ENCODE peak calls at places on chromosomes 12 and 14, in eight cellular contexts. X is GM12892, C is endothelial cell of umbilical vein, N is stomach, Q is ovary, A is prostate gland, P is HCT116, W is A549. F is an unnamed sample.

GRCh38 chr14:99728231-99728920 is 44.3 kb downstream of the CYP46A1 start:
- DNase-seq in X (no peak), C (no peak), N (peak), Q (peak), A (no peak), P (no peak), W (no peak), F (no peak)

GRCh38 chr12:60849723-60850122 is 1253.9 kb downstream of the SLC16A7 start:
- DNase-seq in X (no peak), C (no peak), N (no peak), Q (no peak), A (no peak), P (no peak), W (no peak), F (no peak)

GRCh38 chr14:37447883-37448391 is 147.1 kb downstream of the FOXA1 start:
- DNase-seq in X (no peak), C (no peak), N (no peak), Q (no peak), A (no peak), P (no peak), W (no peak), F (no peak)

GRCh38 chr12:77724367-77724957 is 106.2 kb upstream of the NAV3 start:
- DNase-seq in X (no peak), C (peak), N (no peak), Q (no peak), A (no peak), P (peak), W (no peak), F (no peak)

GRCh38 chr14:36570065-36570464 is 12.3 kb downstream of the NKX2-8 start:
- DNase-seq in X (no peak), C (no peak), N (no peak), Q (no peak), A (no peak), P (no peak), W (no peak), F (no peak)

GRCh38 chr14:104723651-104724406 is at the start of gene ADSS1:
- DNase-seq in X (peak), C (peak), N (peak), Q (peak), A (peak), P (no peak), W (peak), F (no peak)

GRCh38 chr14:66643344-66643743 is 135.4 kb downstream of the GPHN start:
- DNase-seq in X (no peak), C (peak), N (no peak), Q (no peak), A (no peak), P (no peak), W (no peak), F (no peak)

GRCh38 chr12:94640134-94640928 is 10.0 kb downstream of the TMCC3 start:
- DNase-seq in X (peak), C (no peak), N (no peak), Q (no peak), A (no peak), P (no peak), W (no peak), F (no peak)

GRCh38 chr14:87522575-87522974 is 470.4 kb downstream of the GALC start:
- DNase-seq in X (no peak), C (no peak), N (no peak), Q (no peak), A (no peak), P (no peak), W (no peak), F (no peak)

GRCh38 chr12:26471560-26471959 is 276.2 kb downstream of the SSPN start:
- DNase-seq in X (peak), C (no peak), N (no peak), Q (no peak), A (no peak), P (no peak), W (no peak), F (no peak)

GRCh38 chr12:32183646-32184045 is 77.0 kb downstream of the BICD1 start:
- DNase-seq in X (no peak), C (peak), N (no peak), Q (no peak), A (no peak), P (no peak), W (no peak), F (no peak)

GRCh38 chr14:103897075-103897947 is 30.9 kb upstream of the TDRD9 start:
- DNase-seq in X (no peak), C (no peak), N (peak), Q (no peak), A (no peak), P (no peak), W (no peak), F (no peak)

GRCh38 chr14:95533391-95533821 is 1.4 kb upstream of the GLRX5 start:
- DNase-seq in X (no peak), C (peak), N (no peak), Q (no peak), A (no peak), P (no peak), W (no peak), F (no peak)

GRCh38 chr14:96940009-96940408 is 142.8 kb downstream of the VRK1 start:
- DNase-seq in X (no peak), C (no peak), N (no peak), Q (no peak), A (no peak), P (no peak), W (no peak), F (peak)

GRCh38 chr12:104737113-104737512 is 221.0 kb downstream of the SLC41A2 start:
- DNase-seq in X (no peak), C (no peak), N (no peak), Q (no peak), A (no peak), P (no peak), W (no peak), F (no peak)

GRCh38 chr14:94768141-94768520 is 1.8 kb downstream of the GSC start:
- DNase-seq in X (no peak), C (no peak), N (no peak), Q (no peak), A (no peak), P (no peak), W (no peak), F (no peak)

GRCh38 chr12:21438643-21439042 is 1.2 kb downstream of the PYROXD1 start:
- DNase-seq in X (no peak), C (no peak), N (no peak), Q (no peak), A (no peak), P (no peak), W (no peak), F (no peak)

GRCh38 chr14:76975865-76976622 is 52.5 kb downstream of the IRF2BPL start:
- DNase-seq in X (no peak), C (no peak), N (no peak), Q (no peak), A (no peak), P (no peak), W (no peak), F (no peak)

GRCh38 chr12:66653801-66654200 is 25.1 kb downstream of the GRIP1 start:
- DNase-seq in X (no peak), C (no peak), N (no peak), Q (no peak), A (no peak), P (no peak), W (no peak), F (no peak)

GRCh38 chr12:31353730-31354708 is 28.1 kb upstream of the SINHCAF start:
- DNase-seq in X (no peak), C (no peak), N (no peak), Q (no peak), A (peak), P (no peak), W (no peak), F (no peak)

GRCh38 chr12:63808631-63809030 is 28.9 kb downstream of the RXYLT1 start:
- DNase-seq in X (no peak), C (no peak), N (no peak), Q (no peak), A (no peak), P (no peak), W (no peak), F (no peak)

GRCh38 chr12:108609535-108610335 is 11.9 kb upstream of the TMEM119 start:
- DNase-seq in X (no peak), C (no peak), N (peak), Q (peak), A (no peak), P (no peak), W (no peak), F (no peak)

DNA sequence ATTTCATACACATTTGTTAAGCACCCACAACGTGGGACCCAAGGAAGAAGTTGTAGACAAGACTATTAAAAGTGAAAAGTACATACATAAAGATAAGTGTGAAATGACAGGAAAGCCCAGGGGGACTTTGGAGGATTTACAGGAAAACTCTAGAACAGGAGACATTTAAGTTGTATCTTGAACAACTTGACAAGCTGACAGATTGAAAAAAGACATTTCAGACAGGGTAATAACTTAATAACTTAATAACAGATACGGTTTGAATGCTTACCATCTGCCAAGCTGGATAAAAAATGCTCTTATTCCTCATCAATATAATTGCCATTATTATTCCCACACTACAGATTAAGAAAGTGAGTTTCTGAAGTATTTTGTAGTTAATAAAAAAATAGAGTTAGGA is 229.7 kb upstream of the SYT10 start:
- DNase-seq in X (no peak), C (no peak), N (no peak), Q (no peak), A (no peak), P (no peak), W (no peak), F (no peak)
- TF ChIP-seq POLR2A in X (no peak), C (no peak), N (no peak), Q (no peak), A (no peak), P (no peak), W (no peak), F (no peak)

GRCh38 chr14:52949711-52950409 is 990 bp downstream of the FERMT2 start:
- DNase-seq in X (no peak), C (peak), N (no peak), Q (no peak), A (peak), P (no peak), W (peak), F (peak)
- TF ChIP-seq POLR2A in X (no peak), C (no peak), N (no peak), Q (peak), A (no peak), P (no peak), W (no peak), F (no peak)

GRCh38 chr12:53492830-53493609 is 6.2 kb downstream of the MAP3K12 start:
- DNase-seq in X (peak), C (peak), N (peak), Q (peak), A (peak), P (peak), W (peak), F (peak)
- TF ChIP-seq POLR2A in X (peak), C (no peak), N (peak), Q (peak), A (peak), P (no peak), W (peak), F (no peak)

DNA sequence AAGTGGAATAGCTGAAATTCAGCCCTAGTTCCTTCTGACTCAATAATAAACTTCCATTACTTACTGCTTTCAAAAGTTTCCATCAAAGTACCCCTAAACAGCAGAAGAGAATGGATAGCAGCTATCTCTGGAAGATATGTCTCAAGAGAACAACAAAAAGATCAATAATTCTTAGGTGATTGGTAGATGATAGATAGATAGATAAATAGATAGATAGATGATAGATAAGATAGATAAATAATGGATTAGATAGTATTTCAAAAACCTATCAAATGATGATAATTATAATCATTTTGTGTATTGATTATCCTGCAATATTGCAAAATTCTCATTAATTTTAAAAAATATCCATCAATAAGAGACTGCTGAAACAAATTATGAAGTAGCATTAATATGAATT is 97.4 kb upstream of the CCND2 start:
- DNase-seq in X (no peak), C (no peak), N (no peak), Q (no peak), A (no peak), P (no peak), W (no peak), F (no peak)
- TF ChIP-seq POLR2A in X (no peak), C (no peak), N (no peak), Q (no peak), A (no peak), P (no peak), W (no peak), F (no peak)

GRCh38 chr12:118013283-118013682 is 3.2 kb upstream of the RFC5 start:
- DNase-seq in X (no peak), C (no peak), N (no peak), Q (no peak), A (no peak), P (no peak), W (no peak), F (no peak)

GRCh38 chr12:118017926-118018325 is 1.4 kb downstream of the RFC5 start:
- DNase-seq in X (no peak), C (no peak), N (no peak), Q (no peak), A (no peak), P (no peak), W (no peak), F (no peak)

GRCh38 chr12:118015944-118016343 is 559 bp upstream of the RFC5 start:
- DNase-seq in X (no peak), C (no peak), N (no peak), Q (no peak), A (no peak), P (no peak), W (no peak), F (no peak)

GRCh38 chr12:118015306-118015705 is 1.2 kb upstream of the RFC5 start:
- DNase-seq in X (no peak), C (no peak), N (no peak), Q (no peak), A (no peak), P (no peak), W (no peak), F (no peak)

GRCh38 chr12:118016424-118017264 is at the start of gene RFC5:
- DNase-seq in X (peak), C (peak), N (peak), Q (peak), A (peak), P (peak), W (peak), F (peak)
- TF ChIP-seq POLR2A in X (peak), C (peak), N (no peak), Q (no peak), A (peak), P (no peak), W (peak), F (peak)

GRCh38 chr14:89037065-89037464 is 212.6 kb downstream of the TTC8 start:
- DNase-seq in X (no peak), C (no peak), N (no peak), Q (no peak), A (no peak), P (no peak), W (no peak), F (no peak)
- TF ChIP-seq POLR2A in X (no peak), C (no peak), N (no peak), Q (no peak), A (no peak), P (no peak), W (no peak), F (no peak)

GRCh38 chr14:52949249-52949648 is 1.6 kb downstream of the FERMT2 start:
- DNase-seq in X (no peak), C (peak), N (no peak), Q (no peak), A (no peak), P (no peak), W (no peak), F (no peak)

GRCh38 chr14:52948836-52949235 is 2.0 kb downstream of the FERMT2 start:
- DNase-seq in X (no peak), C (no peak), N (no peak), Q (no peak), A (no peak), P (no peak), W (no peak), F (no peak)

GRCh38 chr14:52950898-52951729 is at the start of gene FERMT2:
- DNase-seq in X (peak), C (peak), N (peak), Q (peak), A (peak), P (peak), W (peak), F (peak)

GRCh38 chr14:52950410-52950897 is 396 bp downstream of the FERMT2 start:
- DNase-seq in X (no peak), C (peak), N (peak), Q (peak), A (peak), P (no peak), W (peak), F (peak)

DNA sequence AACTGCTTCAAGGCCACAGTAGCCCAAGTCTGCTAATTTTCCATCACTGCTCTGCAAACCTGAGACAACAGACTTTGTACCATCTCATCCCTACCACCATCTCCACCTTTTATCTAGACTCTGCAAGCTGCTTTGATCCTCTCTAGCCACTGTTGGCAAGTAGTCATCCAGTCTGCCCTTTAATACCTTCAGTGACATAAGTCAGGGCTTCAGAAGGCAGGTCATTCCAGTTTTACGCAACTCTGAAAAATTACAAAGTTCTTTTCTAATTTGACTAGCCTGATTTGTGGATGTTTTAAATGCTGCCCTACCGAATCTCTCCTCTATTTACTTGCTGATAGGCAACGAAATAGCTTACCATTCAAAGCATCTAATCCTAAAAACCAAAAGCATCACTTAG is 2.8 kb downstream of the FERMT2 start:
- DNase-seq in X (no peak), C (no peak), N (no peak), Q (no peak), A (no peak), P (no peak), W (no peak), F (no peak)
- TF ChIP-seq POLR2A in X (no peak), C (no peak), N (no peak), Q (no peak), A (no peak), P (no peak), W (no peak), F (no peak)